ENCODE peak calls at places on chromosomes 13 and 19, in four cellular contexts. S, B, R and Z are unnamed samples. For H3K4me1, the result is how much of the 10 kb centered on the place peaks cover.

GRCh38 chr13:49545661-49546060 is 39.7 kb downstream of the RCBTB1 start:
- DNase-seq in S (no peak), B (no peak), R (no peak), Z (no peak)

GRCh38 chr13:38590230-38590629 is 96.6 kb upstream of the FREM2 start:
- DNase-seq in S (no peak), B (no peak), R (no peak), Z (no peak)

GRCh38 chr13:102128216-102128800 is 273.5 kb downstream of the FGF14 start:
- DNase-seq in S (no peak), B (no peak), R (no peak), Z (no peak)

GRCh38 chr13:94464771-94465170 is 14.7 kb downstream of the DCT start:
- DNase-seq in S (no peak), B (no peak), R (no peak), Z (no peak)

GRCh38 chr19:51901860-51902259 is 3.0 kb downstream of the ZNF649 start:
- DNase-seq in S (no peak), B (no peak), R (no peak), Z (no peak)

GRCh38 chr13:31008400-31009115 is 76.1 kb downstream of the TEX26 start:
- DNase-seq in S (no peak), B (no peak), R (no peak), Z (no peak)

GRCh38 chr19:29680937-29681336 is 15.7 kb downstream of the PLEKHF1 start:
- DNase-seq in S (no peak), B (no peak), R (no peak), Z (no peak)

GRCh38 chr13:42807866-42808265 is 26.5 kb downstream of the FAM216B start:
- DNase-seq in S (no peak), B (no peak), R (no peak), Z (no peak)

GRCh38 chr19:4042731-4043082 is 24.0 kb downstream of the ZBTB7A start:
- DNase-seq in S (no peak), B (no peak), R (no peak), Z (no peak)

GRCh38 chr13:51638497-51638871 is 54.2 kb downstream of the WDFY2 start:
- DNase-seq in S (no peak), B (no peak), R (no peak), Z (no peak)

GRCh38 chr13:40230833-40231266 is 435.6 kb downstream of the FOXO1 start:
- DNase-seq in S (no peak), B (no peak), R (no peak), Z (no peak)

GRCh38 chr19:30360378-30361106 is 11.6 kb upstream of the ZNF536 start:
- DNase-seq in S (no peak), B (no peak), R (no peak), Z (no peak)

GRCh38 chr13:49113526-49114286 is 106.4 kb upstream of the MLNR start:
- DNase-seq in S (no peak), B (no peak), R (no peak), Z (no peak)

GRCh38 chr13:43376596-43376995 is 353.2 kb downstream of the DNAJC15 start:
- DNase-seq in S (no peak), B (no peak), R (no peak), Z (no peak)

GRCh38 chr19:12983561-12984142 is 11.6 kb upstream of the NFIX start:
- DNase-seq in S (peak), B (peak), R (peak), Z (peak)
- H3K4me3 ChIP-seq in S (no peak), B (peak), R (no peak), Z (no peak)

DNA sequence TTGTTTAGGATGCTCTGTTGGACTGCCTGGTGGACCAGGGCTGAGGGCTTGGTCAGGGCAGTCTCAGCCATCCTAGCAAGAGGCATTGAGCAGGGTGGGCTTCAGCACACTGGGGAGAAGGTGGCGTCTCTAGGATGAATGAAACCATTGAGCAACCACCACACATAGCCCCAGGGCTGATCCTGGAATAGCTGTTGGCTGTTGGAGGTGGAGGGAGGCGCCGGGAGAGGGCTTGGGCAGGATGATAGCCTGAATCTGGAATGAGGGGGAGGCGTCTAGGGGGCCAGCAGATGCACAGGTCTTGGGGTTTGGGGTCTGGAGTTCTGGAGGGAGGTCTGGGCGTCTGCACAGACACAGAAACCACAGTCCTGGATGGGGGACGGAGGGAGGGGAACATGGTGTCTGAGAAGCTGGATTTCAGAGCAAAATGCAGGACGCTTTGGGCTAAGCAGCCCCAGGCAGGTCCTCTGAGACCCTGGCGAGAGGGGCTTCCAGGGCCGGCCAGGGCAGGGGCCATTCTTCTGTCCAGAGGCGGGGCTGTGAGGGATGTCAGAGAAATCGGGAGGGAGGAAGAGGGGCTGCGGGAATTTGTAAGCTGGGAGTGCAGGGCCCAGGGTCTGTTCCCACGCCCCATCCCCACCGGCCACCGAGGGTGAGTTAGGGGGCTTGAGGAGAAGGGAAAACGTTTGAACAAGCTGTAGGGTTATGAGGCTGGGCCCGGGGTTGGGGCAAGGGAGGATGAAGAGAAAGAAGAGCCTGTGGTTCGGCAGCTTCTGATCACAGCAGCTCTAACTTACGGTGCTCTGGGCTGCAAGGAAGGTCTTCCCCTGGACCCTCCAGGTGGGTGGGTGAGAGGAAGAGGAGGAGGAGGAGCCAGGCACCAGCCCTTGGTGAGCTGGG is 5.2 kb downstream of the TRAPPC5 start:
- DNase-seq in S (no peak), B (no peak), R (no peak), Z (no peak)
- TF ChIP-seq POLR2A in S (no peak), B (no peak), R (no peak), Z (no peak)

GRCh38 chr13:75446874-75447273 is 35.1 kb downstream of the TBC1D4 start:
- DNase-seq in S (no peak), B (no peak), R (no peak), Z (no peak)
- H3K4me1 ChIP-seq in S (under half), B (under half), R (under half), Z (under half)

GRCh38 chr13:20720499-20720898 is 17.0 kb downstream of the IL17D start:
- DNase-seq in S (no peak), B (no peak), R (no peak), Z (no peak)

GRCh38 chr13:20721058-20721453 is 17.6 kb downstream of the IL17D start:
- DNase-seq in S (no peak), B (no peak), R (no peak), Z (no peak)

GRCh38 chr13:20718958-20719566 is 15.6 kb downstream of the IL17D start:
- DNase-seq in S (no peak), B (no peak), R (no peak), Z (no peak)

GRCh38 chr13:20717581-20718542 is 14.4 kb downstream of the IL17D start:
- DNase-seq in S (no peak), B (no peak), R (no peak), Z (no peak)

GRCh38 chr13:20719783-20720182 is 16.3 kb downstream of the IL17D start:
- DNase-seq in S (no peak), B (no peak), R (no peak), Z (no peak)
- H3K4me3 ChIP-seq in S (no peak), B (no peak), R (no peak), Z (no peak)

DNA sequence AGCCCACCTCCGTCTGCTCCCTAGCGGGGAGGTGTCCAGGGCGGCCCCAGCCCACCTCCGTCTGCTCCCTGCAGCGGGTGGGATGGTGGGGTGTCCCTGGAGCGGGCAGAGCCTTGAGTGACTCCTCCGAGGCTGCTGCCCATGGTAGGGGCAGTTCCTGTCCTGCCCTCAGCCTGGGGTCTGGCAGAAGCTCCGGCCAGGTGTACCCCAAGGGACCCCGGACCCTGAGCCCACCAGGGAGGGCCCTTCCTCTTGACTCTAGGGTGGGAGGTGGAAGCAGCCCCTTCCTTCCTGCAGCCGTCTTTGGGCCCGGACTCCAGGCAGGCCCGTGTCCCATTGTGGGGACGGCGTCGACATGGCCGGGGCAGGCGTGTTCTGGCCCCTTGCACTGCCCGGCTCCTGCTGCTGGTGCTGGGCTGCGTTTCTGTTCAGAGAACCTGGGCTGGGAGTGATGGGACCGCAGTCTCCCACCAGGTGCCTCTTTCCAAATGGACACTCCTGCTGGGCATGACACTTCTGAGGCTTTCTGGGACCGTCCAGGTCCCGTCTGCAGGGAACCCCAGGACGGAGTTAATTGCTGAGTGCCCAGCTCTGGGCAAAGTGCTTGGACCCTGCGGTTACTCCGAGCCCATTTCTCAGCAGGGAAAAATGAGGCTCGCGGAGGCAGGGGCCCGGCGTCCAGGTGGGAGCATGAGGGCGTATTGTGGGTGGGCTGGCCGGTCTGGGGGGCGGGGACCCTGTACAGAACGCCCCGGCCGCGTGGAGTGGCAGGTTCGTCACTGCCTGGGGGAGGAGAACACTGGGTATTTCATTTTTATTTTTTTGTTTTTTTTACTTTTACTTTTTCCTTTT is 19.8 kb downstream of the ARID3A start:
- DNase-seq in S (no peak), B (no peak), R (no peak), Z (no peak)
- TF ChIP-seq POLR2A in S (no peak), B (no peak), R (no peak), Z (no peak)

GRCh38 chr13:104099750-104100149 is 1033.5 kb upstream of the SLC10A2 start:
- DNase-seq in S (no peak), B (no peak), R (no peak), Z (no peak)
- H3K4me1 ChIP-seq in S (under half), B (under half), R (under half), Z (under half)

GRCh38 chr19:35908010-35908441 is at the start of gene TYROBP:
- DNase-seq in S (no peak), B (no peak), R (no peak), Z (no peak)
- H3K4me3 ChIP-seq in S (no peak), B (no peak), R (no peak), Z (no peak)

GRCh38 chr19:43471091-43471490 is 5.7 kb upstream of the LYPD3 start:
- DNase-seq in S (no peak), B (no peak), R (no peak), Z (no peak)

GRCh38 chr19:43476606-43477005 is 11.2 kb upstream of the LYPD3 start:
- DNase-seq in S (no peak), B (no peak), R (no peak), Z (no peak)

GRCh38 chr19:43478323-43478722 is 12.9 kb upstream of the LYPD3 start:
- DNase-seq in S (no peak), B (no peak), R (no peak), Z (no peak)

GRCh38 chr19:43474986-43475705 is 9.7 kb upstream of the LYPD3 start:
- DNase-seq in S (peak), B (peak), R (peak), Z (peak)

GRCh38 chr19:43474487-43474886 is 9.1 kb upstream of the LYPD3 start:
- DNase-seq in S (no peak), B (no peak), R (no peak), Z (no peak)
- TF ChIP-seq POLR2A in S (no peak), B (no peak), R (no peak), Z (no peak)